ENCODE peak calls at places on chromosome 7, in seven cellular contexts. J is stimulated activated CD4-positive, alpha-beta T cell treated with anti-CD3 and anti-CD28 coated beads, Interleukin-2, amount 100 ng/mL, for 24 hours; V is B cell; A is left lobe of liver; P is A549; X is anterior cingulate cortex; H is progenitor cell of endocrine pancreas. T is an unnamed sample.

GRCh38 chr7:151410405-151411390 is 860 bp upstream of the WDR86 start:
- DNase-seq in J (no peak), V (peak; percentile 47), A (no peak), P (no peak), X (no peak), H (peak; percentile 51), T (no peak)

GRCh38 chr7:67377939-67378862 is 381.6 kb downstream of the TYW1 start:
- DNase-seq in J (peak; percentile 59), V (peak; percentile 67), A (peak; percentile 68), P (peak; percentile 57), X (peak; percentile 64), H (peak; percentile 71), T (no peak)

GRCh38 chr7:106041140-106041717 is 70.9 kb downstream of the SYPL1 start:
- DNase-seq in J (peak; percentile 34), V (peak; percentile 58), A (no peak), P (peak; percentile 85), X (no peak), H (peak; percentile 25), T (no peak)

GRCh38 chr7:7720750-7721621 is 2.6 kb upstream of the RPA3 start:
- DNase-seq in J (no peak), V (no peak), A (no peak), P (no peak), X (no peak), H (no peak), T (no peak)

GRCh38 chr7:47368190-47368812 is 213.6 kb downstream of the TNS3 start:
- DNase-seq in J (no peak), V (no peak), A (no peak), P (no peak), X (no peak), H (no peak), T (no peak)

GRCh38 chr7:151275813-151276577 is 27.5 kb upstream of the SMARCD3 start:
- DNase-seq in J (no peak), V (no peak), A (no peak), P (no peak), X (no peak), H (no peak), T (no peak)

GRCh38 chr7:84589012-84589411 is 394.4 kb upstream of the SEMA3A start:
- DNase-seq in J (no peak), V (no peak), A (no peak), P (no peak), X (no peak), H (no peak), T (peak; percentile 1)

GRCh38 chr7:157416011-157416410 is 79.2 kb downstream of the DNAJB6 start:
- DNase-seq in J (no peak), V (no peak), A (no peak), P (no peak), X (no peak), H (no peak), T (no peak)

GRCh38 chr7:149385195-149385955 is 75.5 kb downstream of the ZNF777 start:
- DNase-seq in J (no peak), V (no peak), A (no peak), P (no peak), X (no peak), H (no peak), T (no peak)

GRCh38 chr7:136741941-136742340 is 126.5 kb upstream of the CHRM2 start:
- DNase-seq in J (no peak), V (no peak), A (no peak), P (no peak), X (no peak), H (no peak), T (no peak)

GRCh38 chr7:126083014-126083413 is 1153.4 kb upstream of the POT1 start:
- DNase-seq in J (no peak), V (no peak), A (no peak), P (no peak), X (no peak), H (no peak), T (no peak)

GRCh38 chr7:39547336-39547735 is 18.9 kb upstream of the YAE1 start:
- DNase-seq in J (no peak), V (no peak), A (no peak), P (no peak), X (no peak), H (no peak), T (no peak)

GRCh38 chr7:8277394-8277982 is 15.5 kb upstream of the ICA1 start:
- DNase-seq in J (no peak), V (no peak), A (no peak), P (peak; percentile 9), X (no peak), H (no peak), T (no peak)

GRCh38 chr7:2930310-2931033 is 86.4 kb upstream of the GNA12 start:
- DNase-seq in J (no peak), V (no peak), A (no peak), P (no peak), X (no peak), H (no peak), T (no peak)

GRCh38 chr7:100126239-100126930 is 382 bp upstream of the MBLAC1 start:
- DNase-seq in J (no peak), V (peak; percentile 86), A (no peak), P (no peak), X (no peak), H (no peak), T (no peak)

GRCh38 chr7:111003883-111004282 is 87.0 kb upstream of the LRRN3 start:
- DNase-seq in J (no peak), V (no peak), A (no peak), P (no peak), X (no peak), H (no peak), T (no peak)

GRCh38 chr7:1671876-1672451 is 1.9 kb downstream of the ELFN1 start:
- DNase-seq in J (no peak), V (peak; percentile 37), A (peak; percentile 33), P (no peak), X (no peak), H (peak; percentile 9), T (no peak)

GRCh38 chr7:96026606-96027005 is 254.3 kb downstream of the DYNC1I1 start:
- DNase-seq in J (no peak), V (no peak), A (no peak), P (no peak), X (no peak), H (no peak), T (no peak)

T was measured in keratinocyte.